ENCODE peak calls at places on chromosomes 7 and 10, in seven cellular contexts. One of them, this sample, is unnamed. For H3K27me3 and H3K36me3, the result is how much of the 10 kb centered on the place peaks cover.

GRCh38 chr7:143321734-143322133 is 5.8 kb downstream of the CLCN1 start:
- DNase-seq in thoracic aorta: no peak
- DNase-seq in left ventricle myocardium inferior: no peak
- DNase-seq in tibial artery: peak
- DNase-seq in right lobe of liver: peak
- DNase-seq in PC-3: peak
- DNase-seq in upper lobe of right lung: no peak
- DNase-seq in this sample: no peak

GRCh38 chr7:30166155-30166840 is 31.5 kb downstream of the MTURN start:
- DNase-seq in thoracic aorta: no peak
- DNase-seq in left ventricle myocardium inferior: no peak
- DNase-seq in tibial artery: no peak
- DNase-seq in right lobe of liver: no peak
- DNase-seq in PC-3: peak
- DNase-seq in upper lobe of right lung: no peak
- DNase-seq in this sample: no peak

GRCh38 chr7:111560773-111561658 is 1.3 kb downstream of the IMMP2L start:
- DNase-seq in thoracic aorta: no peak
- DNase-seq in left ventricle myocardium inferior: no peak
- DNase-seq in tibial artery: no peak
- DNase-seq in right lobe of liver: no peak
- DNase-seq in PC-3: peak
- DNase-seq in upper lobe of right lung: no peak
- DNase-seq in this sample: no peak

GRCh38 chr7:151542606-151543130 is 23.0 kb upstream of the RHEB start:
- DNase-seq in thoracic aorta: no peak
- DNase-seq in left ventricle myocardium inferior: no peak
- DNase-seq in tibial artery: no peak
- DNase-seq in right lobe of liver: no peak
- DNase-seq in PC-3: no peak
- DNase-seq in upper lobe of right lung: no peak
- DNase-seq in this sample: no peak

GRCh38 chr7:148681821-148682220 is 16.9 kb upstream of the CUL1 start:
- DNase-seq in thoracic aorta: no peak
- DNase-seq in left ventricle myocardium inferior: no peak
- DNase-seq in tibial artery: no peak
- DNase-seq in right lobe of liver: no peak
- DNase-seq in PC-3: no peak
- DNase-seq in upper lobe of right lung: no peak
- DNase-seq in this sample: no peak

GRCh38 chr10:46223626-46224413 is 63.0 kb upstream of the ANTXRL start:
- DNase-seq in thoracic aorta: no peak
- DNase-seq in left ventricle myocardium inferior: no peak
- DNase-seq in tibial artery: no peak
- DNase-seq in right lobe of liver: no peak
- DNase-seq in PC-3: no peak
- DNase-seq in upper lobe of right lung: peak
- DNase-seq in this sample: no peak

GRCh38 chr7:55502209-55502608 is 70.1 kb downstream of the VOPP1 start:
- DNase-seq in thoracic aorta: no peak
- DNase-seq in left ventricle myocardium inferior: no peak
- DNase-seq in tibial artery: no peak
- DNase-seq in right lobe of liver: no peak
- DNase-seq in PC-3: no peak
- DNase-seq in upper lobe of right lung: no peak
- DNase-seq in this sample: no peak

GRCh38 chr7:101486056-101486763 is 123.5 kb downstream of the COL26A1 start:
- DNase-seq in thoracic aorta: no peak
- DNase-seq in left ventricle myocardium inferior: no peak
- DNase-seq in tibial artery: no peak
- DNase-seq in right lobe of liver: no peak
- DNase-seq in PC-3: no peak
- DNase-seq in upper lobe of right lung: no peak
- DNase-seq in this sample: no peak

GRCh38 chr10:115662424-115662823 is 569.3 kb downstream of the ATRNL1 start:
- DNase-seq in thoracic aorta: no peak
- DNase-seq in left ventricle myocardium inferior: no peak
- DNase-seq in tibial artery: no peak
- DNase-seq in right lobe of liver: no peak
- DNase-seq in PC-3: no peak
- DNase-seq in upper lobe of right lung: no peak
- DNase-seq in this sample: no peak
- H3K4me3 ChIP-seq in thoracic aorta: no peak
- H3K4me3 ChIP-seq in left ventricle myocardium inferior: no peak
- H3K4me3 ChIP-seq in tibial artery: no peak
- H3K4me3 ChIP-seq in right lobe of liver: no peak
- H3K4me3 ChIP-seq in PC-3: no peak
- H3K4me3 ChIP-seq in upper lobe of right lung: no peak
- H3K4me3 ChIP-seq in this sample: no peak

GRCh38 chr10:117239031-117239430 is 1.9 kb upstream of the SLC18A2 start:
- DNase-seq in thoracic aorta: no peak
- DNase-seq in left ventricle myocardium inferior: no peak
- DNase-seq in tibial artery: no peak
- DNase-seq in right lobe of liver: no peak
- DNase-seq in PC-3: no peak
- DNase-seq in upper lobe of right lung: no peak
- DNase-seq in this sample: no peak

GRCh38 chr10:117241541-117242462 is 888 bp downstream of the SLC18A2 start:
- DNase-seq in thoracic aorta: no peak
- DNase-seq in left ventricle myocardium inferior: no peak
- DNase-seq in tibial artery: no peak
- DNase-seq in right lobe of liver: no peak
- DNase-seq in PC-3: no peak
- DNase-seq in upper lobe of right lung: no peak
- DNase-seq in this sample: no peak

GRCh38 chr10:117240105-117240729 is 697 bp upstream of the SLC18A2 start:
- DNase-seq in thoracic aorta: no peak
- DNase-seq in left ventricle myocardium inferior: no peak
- DNase-seq in tibial artery: no peak
- DNase-seq in right lobe of liver: no peak
- DNase-seq in PC-3: no peak
- DNase-seq in upper lobe of right lung: no peak
- DNase-seq in this sample: no peak

GRCh38 chr10:117242463-117242832 is 1.5 kb downstream of the SLC18A2 start:
- DNase-seq in thoracic aorta: no peak
- DNase-seq in left ventricle myocardium inferior: no peak
- DNase-seq in tibial artery: no peak
- DNase-seq in right lobe of liver: no peak
- DNase-seq in PC-3: no peak
- DNase-seq in upper lobe of right lung: no peak
- DNase-seq in this sample: no peak

GRCh38 chr10:117240730-117241529 is at the start of gene SLC18A2:
- DNase-seq in thoracic aorta: no peak
- DNase-seq in left ventricle myocardium inferior: no peak
- DNase-seq in tibial artery: no peak
- DNase-seq in right lobe of liver: no peak
- DNase-seq in PC-3: no peak
- DNase-seq in upper lobe of right lung: no peak
- DNase-seq in this sample: no peak
- H3K27me3 ChIP-seq in thoracic aorta: under half
- H3K27me3 ChIP-seq in left ventricle myocardium inferior: half or more
- H3K27me3 ChIP-seq in tibial artery: half or more
- H3K27me3 ChIP-seq in right lobe of liver: under half
- H3K27me3 ChIP-seq in PC-3: under half
- H3K27me3 ChIP-seq in upper lobe of right lung: half or more
- H3K27me3 ChIP-seq in this sample: under half

DNA sequence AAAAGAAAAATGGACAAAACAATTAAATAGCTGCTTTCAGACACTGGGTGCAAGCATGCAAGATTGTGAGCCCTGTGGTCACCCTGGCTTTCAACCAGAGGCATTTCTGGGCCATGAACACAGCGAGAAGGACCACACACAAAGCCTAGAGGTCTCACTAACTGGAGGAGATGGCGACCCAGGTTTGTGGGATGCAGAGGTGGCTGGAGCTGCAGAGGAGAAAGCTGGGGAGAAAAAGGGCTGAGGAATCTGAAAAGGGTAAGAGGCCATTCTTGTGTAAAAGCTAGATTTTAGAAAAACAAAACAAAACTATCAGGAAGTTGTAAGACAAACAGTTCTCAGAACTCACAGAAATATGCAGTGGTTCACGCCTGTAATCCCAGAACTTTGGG is 30.1 kb upstream of the PTPRN2 start:
- DNase-seq in thoracic aorta: no peak
- DNase-seq in left ventricle myocardium inferior: no peak
- DNase-seq in tibial artery: no peak
- DNase-seq in right lobe of liver: no peak
- DNase-seq in PC-3: no peak
- DNase-seq in upper lobe of right lung: no peak
- DNase-seq in this sample: no peak
- H3K36me3 ChIP-seq in thoracic aorta: under half
- H3K36me3 ChIP-seq in left ventricle myocardium inferior: under half
- H3K36me3 ChIP-seq in tibial artery: under half
- H3K36me3 ChIP-seq in right lobe of liver: under half
- H3K36me3 ChIP-seq in PC-3: under half
- H3K36me3 ChIP-seq in upper lobe of right lung: under half
- H3K36me3 ChIP-seq in this sample: under half

GRCh38 chr10:100265821-100266485 is 1.5 kb downstream of the CWF19L1 start:
- DNase-seq in thoracic aorta: no peak
- DNase-seq in left ventricle myocardium inferior: no peak
- DNase-seq in tibial artery: no peak
- DNase-seq in right lobe of liver: no peak
- DNase-seq in PC-3: no peak
- DNase-seq in upper lobe of right lung: no peak
- DNase-seq in this sample: no peak
- H3K4me3 ChIP-seq in thoracic aorta: peak
- H3K4me3 ChIP-seq in left ventricle myocardium inferior: peak
- H3K4me3 ChIP-seq in tibial artery: no peak
- H3K4me3 ChIP-seq in right lobe of liver: peak
- H3K4me3 ChIP-seq in PC-3: peak
- H3K4me3 ChIP-seq in upper lobe of right lung: no peak
- H3K4me3 ChIP-seq in this sample: peak

This sample was measured in GM06990.